ENCODE peak calls at places on chromosomes 5 and 9, in four cellular contexts. N is PC-9, C is keratinocyte, V is uterus. T is an unnamed sample. For H3K36me3, the result is how much of the 10 kb centered on the place peaks cover.

GRCh38 chr5:135030691-135031145 is 3.3 kb downstream of the PITX1 start:
- DNase-seq in N (no peak), C (no peak), V (no peak), T (no peak)

GRCh38 chr5:36152324-36153298 is 700 bp downstream of the SKP2 start:
- DNase-seq in N (no peak), C (no peak), V (no peak), T (no peak)

GRCh38 chr9:90921104-90921503 is 119.5 kb downstream of the SYK start:
- DNase-seq in N (no peak), C (peak), V (peak), T (no peak)

GRCh38 chr9:123322771-123323481 is 33.1 kb upstream of the CRB2 start:
- DNase-seq in N (no peak), C (no peak), V (no peak), T (no peak)

GRCh38 chr5:5360878-5361520 is 61.5 kb upstream of the ICE1 start:
- DNase-seq in N (no peak), C (no peak), V (no peak), T (no peak)

GRCh38 chr9:90003046-90003355 is 398.2 kb downstream of the GADD45G start:
- DNase-seq in N (no peak), C (no peak), V (no peak), T (no peak)

GRCh38 chr5:177035982-177036381 is 13.5 kb downstream of the ZNF346 start:
- DNase-seq in N (no peak), C (no peak), V (no peak), T (no peak)

GRCh38 chr9:22722492-22722891 is 275.9 kb downstream of the DMRTA1 start:
- DNase-seq in N (no peak), C (no peak), V (no peak), T (no peak)

GRCh38 chr5:125550237-125550636 is 803.8 kb upstream of the ZNF608 start:
- DNase-seq in N (no peak), C (no peak), V (no peak), T (no peak)

GRCh38 chr5:154042751-154043150 is 4.0 kb downstream of the MFAP3 start:
- DNase-seq in N (no peak), C (no peak), V (no peak), T (no peak)

GRCh38 chr9:135566552-135566951 is 5.0 kb downstream of the PAEP start:
- DNase-seq in N (no peak), C (no peak), V (no peak), T (no peak)

GRCh38 chr9:87065981-87066380 is 118.7 kb upstream of the GAS1 start:
- DNase-seq in N (no peak), C (no peak), V (no peak), T (no peak)

GRCh38 chr5:51618234-51618633 is 235.0 kb downstream of the ISL1 start:
- DNase-seq in N (no peak), C (no peak), V (no peak), T (no peak)

GRCh38 chr5:115378754-115379153 is 82.3 kb upstream of the CCDC112 start:
- DNase-seq in N (no peak), C (no peak), V (no peak), T (no peak)

GRCh38 chr9:124871156-124871561 is 9.2 kb downstream of the ARPC5L start:
- DNase-seq in N (no peak), C (no peak), V (no peak), T (no peak)

GRCh38 chr9:124870723-124871122 is 8.8 kb downstream of the ARPC5L start:
- DNase-seq in N (no peak), C (no peak), V (no peak), T (no peak)

GRCh38 chr9:124869986-124870560 is 8.1 kb downstream of the ARPC5L start:
- DNase-seq in N (peak), C (no peak), V (no peak), T (no peak)

GRCh38 chr9:124869466-124869985 is 7.6 kb downstream of the ARPC5L start:
- DNase-seq in N (no peak), C (no peak), V (no peak), T (no peak)

DNA sequence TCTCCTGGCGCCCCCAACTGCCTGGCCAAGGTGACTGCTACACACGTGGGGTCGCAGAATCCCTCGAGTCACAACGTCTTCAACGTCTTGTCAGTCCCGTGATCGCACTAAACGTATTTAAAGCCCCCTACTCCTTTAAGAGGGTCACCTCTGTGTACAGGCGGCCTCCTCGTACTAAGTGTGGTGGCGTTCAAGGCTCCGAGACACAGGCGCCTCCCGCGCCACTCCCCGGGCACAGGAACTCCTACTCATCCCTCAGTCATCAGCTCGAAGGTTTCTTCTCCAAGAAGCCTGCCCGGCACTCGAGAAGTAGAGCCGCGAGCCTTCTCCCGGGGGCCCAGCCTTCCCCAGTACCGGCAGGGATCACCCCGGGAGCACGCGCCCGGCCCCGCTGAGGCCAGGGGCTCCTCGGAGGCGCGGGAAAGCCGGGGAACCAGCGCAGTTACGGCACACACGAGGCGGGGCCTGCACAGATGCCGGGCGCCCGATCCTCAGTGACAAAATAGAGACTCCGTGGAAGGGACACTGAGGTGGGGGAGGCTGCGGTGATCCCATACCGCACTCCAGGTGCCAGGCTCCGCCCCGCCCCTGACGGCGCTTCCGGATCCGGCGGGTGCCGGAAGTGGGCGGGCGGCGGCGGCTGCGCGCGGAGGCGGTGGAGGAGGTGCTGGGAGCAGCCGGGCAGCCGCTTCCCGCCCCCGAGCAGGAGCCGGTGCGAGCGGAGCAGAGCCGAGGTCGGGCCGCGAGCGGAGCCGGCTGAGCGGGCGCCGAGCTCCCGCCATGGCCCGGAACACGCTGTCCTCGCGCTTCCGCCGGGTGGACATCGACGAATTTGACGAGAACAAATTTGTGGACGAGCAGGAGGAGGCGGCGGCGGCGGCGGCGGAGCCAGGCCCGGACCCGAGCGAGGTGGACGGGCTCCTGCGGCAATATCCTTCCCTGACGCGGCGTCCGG is 6.9 kb downstream of the ARPC5L start:
- DNase-seq in N (peak), C (no peak), V (peak), T (no peak)
- TF ChIP-seq CTCF in N (peak), C (no peak), V (no peak), T (peak)

GRCh38 chr5:144876990-144877389 is 706.3 kb downstream of the KCTD16 start:
- DNase-seq in N (no peak), C (no peak), V (no peak), T (no peak)
- H3K36me3 ChIP-seq in N (under half), C (under half), V (under half), T (under half)

DNA sequence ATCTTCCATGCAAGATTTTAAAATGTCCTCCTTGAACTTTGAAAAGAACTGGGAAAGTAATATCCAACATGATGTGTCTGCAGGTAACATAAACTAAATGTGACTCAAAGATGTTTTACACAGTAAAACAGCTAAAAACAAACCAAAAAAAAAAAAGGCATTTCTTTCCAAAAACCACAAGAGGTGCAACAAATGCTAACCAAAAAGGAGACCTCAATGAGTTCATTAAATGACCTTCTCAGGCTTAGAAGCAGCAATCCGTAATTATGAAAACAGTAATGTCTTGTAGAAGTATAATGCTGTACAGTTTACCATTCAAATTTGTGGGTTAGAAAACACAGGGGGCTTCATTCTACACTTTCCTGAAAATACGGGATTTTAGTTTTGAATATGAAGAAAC is 2.5 kb downstream of the RNF145 start:
- DNase-seq in N (no peak), C (no peak), V (no peak), T (no peak)
- H3K4me3 ChIP-seq in N (peak), C (peak), V (no peak), T (peak)

DNA sequence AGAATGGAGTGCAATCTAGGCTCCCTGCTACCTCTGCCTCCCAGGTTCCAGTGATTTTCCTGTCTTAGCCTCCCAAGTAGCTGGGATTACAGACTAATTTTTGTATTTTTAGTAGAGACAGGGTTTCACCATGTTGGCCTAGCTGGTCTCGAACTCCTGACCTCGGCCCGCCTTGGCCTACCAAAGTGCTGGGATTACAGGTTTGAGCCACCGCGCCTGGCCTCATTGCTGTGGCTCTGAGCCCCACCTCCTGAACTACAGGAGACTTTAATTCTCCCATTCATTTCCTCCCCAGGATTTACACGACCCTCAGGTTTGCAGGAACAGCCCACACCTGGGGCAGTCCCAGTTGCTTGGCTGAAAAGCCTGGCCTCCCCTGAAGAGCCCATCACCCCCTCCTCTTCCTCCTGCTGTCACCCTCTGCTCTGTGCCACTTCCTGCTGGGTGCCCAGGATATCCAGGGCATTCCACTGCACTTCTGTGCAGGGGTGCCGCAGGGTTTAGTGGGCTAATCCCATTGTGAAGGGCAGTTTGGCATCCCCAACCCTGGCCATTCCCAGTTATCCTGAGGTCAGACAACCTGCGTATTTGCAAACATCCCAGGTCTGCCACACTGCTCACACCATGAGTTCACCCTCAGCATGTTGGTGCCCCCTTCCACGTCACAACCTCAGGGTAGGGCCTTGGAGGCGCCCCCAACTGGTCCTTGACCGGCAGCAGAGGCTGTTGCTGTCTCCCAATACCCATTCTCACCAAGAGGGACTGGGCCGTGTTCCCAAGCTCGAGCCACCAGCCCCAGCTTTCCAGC is 265.0 kb upstream of the IRX4 start:
- DNase-seq in N (no peak), C (no peak), V (no peak), T (no peak)
- TF ChIP-seq CTCF in N (no peak), C (no peak), V (no peak), T (no peak)